ENCODE peak calls at places on chromosome 15, in ten cellular contexts. N is uterus, O is PC-9, T is NCI-H1048, S is activated gamma-delta T cell treated with Interleukin-2 at 50 U/mL for 16 hours, P is retina, G is lower leg skin, C is RPMI8226, M is epithelial cell of esophagus, R is H9. J is an unnamed sample.

GRCh38 chr15:39153718-39154117 is 427.2 kb upstream of the THBS1 start:
- DNase-seq in N (no peak), O (peak), T (no peak), S (no peak), P (no peak), G (no peak), C (no peak), M (peak), R (no peak), J (peak)

GRCh38 chr15:71117906-71118305 is 2.6 kb downstream of the THSD4 start:
- DNase-seq in N (no peak), O (no peak), T (no peak), S (no peak), P (no peak), G (no peak), C (no peak), M (no peak), R (no peak), J (no peak)

GRCh38 chr15:37135225-37135624 is 34.9 kb upstream of the MEIS2 start:
- DNase-seq in N (no peak), O (no peak), T (no peak), S (no peak), P (no peak), G (no peak), C (peak), M (peak), R (peak), J (no peak)

GRCh38 chr15:99440551-99441426 is 125.0 kb upstream of the MEF2A start:
- DNase-seq in N (no peak), O (no peak), T (no peak), S (no peak), P (no peak), G (peak), C (no peak), M (no peak), R (peak), J (no peak)

GRCh38 chr15:87142096-87142495 is 1062.4 kb downstream of the AGBL1 start:
- DNase-seq in N (no peak), O (no peak), T (no peak), S (no peak), P (no peak), G (no peak), C (no peak), M (no peak), R (no peak), J (no peak)

GRCh38 chr15:55774113-55774970 is 31.4 kb upstream of the PRTG start:
- DNase-seq in N (no peak), O (peak), T (no peak), S (peak), P (peak), G (peak), C (peak), M (peak), R (peak), J (peak)

GRCh38 chr15:80989110-80989517 is 505 bp downstream of the MESD start:
- DNase-seq in N (no peak), O (no peak), T (no peak), S (no peak), P (no peak), G (no peak), C (no peak), M (no peak), R (no peak), J (peak)

GRCh38 chr15:54979949-54980348 is 216.8 kb downstream of the RSL24D1 start:
- DNase-seq in N (no peak), O (no peak), T (no peak), S (no peak), P (peak), G (no peak), C (no peak), M (no peak), R (no peak), J (peak)

GRCh38 chr15:56933420-56934210 is 15.2 kb downstream of the TCF12 start:
- DNase-seq in N (no peak), O (no peak), T (no peak), S (no peak), P (no peak), G (no peak), C (no peak), M (no peak), R (no peak), J (no peak)

GRCh38 chr15:91861223-91861622 is 7.7 kb downstream of the SLCO3A1 start:
- DNase-seq in N (no peak), O (no peak), T (no peak), S (no peak), P (no peak), G (no peak), C (peak), M (no peak), R (no peak), J (no peak)